ENCODE peak calls at places on chromosomes 3 and 15, in six cellular contexts. Y is suprapubic skin, T is A549, A is kidney, W is psoas muscle, U is heart left ventricle. C is an unnamed sample.

GRCh38 chr3:11845661-11846060 is 1.0 kb downstream of the TAMM41 start:
- DNase-seq in W (no peak), U (no peak), T (peak; percentile 41), A (no peak), Y (no peak), C (no peak)

GRCh38 chr3:88188436-88188835 is 38.7 kb downstream of the C3orf38 start:
- DNase-seq in Y (no peak), U (no peak), A (no peak), W (no peak), T (peak; percentile 7), C (no peak)

GRCh38 chr3:11635671-11636371 is 7.9 kb downstream of the VGLL4 start:
- DNase-seq in U (no peak), Y (no peak), T (no peak), W (no peak), A (no peak), C (no peak)

GRCh38 chr3:112492124-112492523 is 7.1 kb downstream of the BTLA start:
- DNase-seq in Y (no peak), W (no peak), U (no peak), A (no peak), T (no peak), C (no peak)

GRCh38 chr3:147616998-147617619 is 207.9 kb downstream of the ZIC1 start:
- DNase-seq in U (no peak), A (no peak), W (no peak), Y (no peak), T (no peak), C (no peak)

GRCh38 chr3:127688416-127689265 is 15.9 kb downstream of the ABTB1 start:
- DNase-seq in A (peak; percentile 52), W (peak; percentile 60), Y (peak; percentile 49), T (no peak), U (peak; percentile 71), C (peak; percentile 55)

GRCh38 chr3:159245871-159246270 is 444.0 kb downstream of the MFSD1 start:
- DNase-seq in Y (no peak), A (no peak), W (no peak), U (no peak), T (no peak), C (no peak)

GRCh38 chr3:9884555-9885165 is 4.6 kb upstream of the CIDEC start:
- DNase-seq in W (no peak), U (no peak), Y (no peak), A (no peak), T (peak; percentile 96), C (peak; percentile 14)

GRCh38 chr15:66739287-66739686 is 37.3 kb downstream of the SMAD6 start:
- DNase-seq in A (peak; percentile 29), U (no peak), Y (no peak), T (no peak), W (no peak), C (no peak)

GRCh38 chr15:67199881-67200763 is 54.3 kb downstream of the AAGAB start:
- DNase-seq in T (no peak), U (no peak), W (no peak), A (no peak), Y (no peak), C (no peak)

GRCh38 chr3:11720220-11721113 is 76.8 kb upstream of the VGLL4 start:
- DNase-seq in U (peak; percentile 82), Y (peak; percentile 91), T (peak; percentile 71), A (peak; percentile 92), W (peak; percentile 67), C (peak; percentile 88)

GRCh38 chr15:29276366-29276765 is 6.7 kb upstream of the NSMCE3 start:
- DNase-seq in U (no peak), T (no peak), A (no peak), Y (no peak), W (no peak), C (no peak)

GRCh38 chr3:55720614-55721013 is 233.5 kb upstream of the WNT5A start:
- DNase-seq in Y (no peak), W (no peak), A (no peak), U (no peak), T (peak; percentile 1), C (no peak)

GRCh38 chr15:70584838-70585706 is 178.3 kb downstream of the UACA start:
- DNase-seq in W (peak; percentile 18), A (no peak), U (no peak), Y (peak; percentile 34), T (peak; percentile 77), C (peak; percentile 75)

GRCh38 chr15:69484837-69485236 is 32.2 kb downstream of the RPLP1 start:
- DNase-seq in T (no peak), A (peak; percentile 41), W (no peak), U (no peak), Y (no peak), C (no peak)

GRCh38 chr3:168071535-168071934 is 24.2 kb downstream of the GOLIM4 start:
- DNase-seq in A (no peak), W (no peak), Y (no peak), U (no peak), T (peak; percentile 5), C (no peak)

GRCh38 chr3:99315896-99316295 is 322.5 kb upstream of the COL8A1 start:
- DNase-seq in W (no peak), A (no peak), Y (no peak), T (no peak), U (no peak), C (no peak)

GRCh38 chr3:175266993-175267960 is 408.1 kb downstream of the NAALADL2 start:
- DNase-seq in Y (no peak), A (no peak), U (no peak), W (no peak), T (no peak), C (no peak)

GRCh38 chr3:170869240-170869592 is 779 bp downstream of the RPL22L1 start:
- DNase-seq in W (no peak), A (no peak), U (no peak), Y (no peak), T (no peak), C (no peak)

GRCh38 chr15:36004891-36005508 is 459.0 kb upstream of the DPH6 start:
- DNase-seq in Y (no peak), W (no peak), A (no peak), T (no peak), U (no peak), C (no peak)

GRCh38 chr15:63291507-63291906 is 14.1 kb downstream of the APH1B start:
- DNase-seq in Y (no peak), A (no peak), T (no peak), W (no peak), U (no peak), C (no peak)

GRCh38 chr3:101279162-101279561 is 41.2 kb downstream of the IMPG2 start:
- DNase-seq in A (no peak), U (no peak), Y (no peak), W (no peak), T (no peak), C (no peak)

GRCh38 chr3:67610458-67610857 is 44.0 kb downstream of the SUCLG2 start:
- DNase-seq in T (peak; percentile 13), W (no peak), U (no peak), Y (no peak), A (no peak), C (no peak)

DNA sequence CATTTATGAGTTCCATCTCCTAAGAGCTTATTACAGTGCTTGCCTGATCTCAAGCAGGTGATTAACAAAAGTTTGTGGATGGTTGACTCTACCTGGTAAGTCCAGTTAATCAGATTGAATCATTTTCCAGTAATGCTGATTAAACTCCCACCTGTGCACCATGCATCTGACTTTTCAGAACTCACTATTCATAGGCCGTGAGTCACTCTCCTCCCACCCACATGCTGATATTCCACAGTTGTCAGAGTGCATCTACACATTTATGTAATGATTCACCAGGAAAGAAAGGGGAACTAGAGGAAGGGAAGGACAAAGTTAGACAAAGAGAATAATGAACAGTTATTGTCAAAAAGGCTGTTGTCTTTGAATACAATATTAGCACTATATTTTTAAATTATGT is 106.2 kb upstream of the UBE3A start:
- DNase-seq in Y (no peak), U (no peak), A (no peak), W (no peak), T (no peak), C (no peak)
- H3K27ac ChIP-seq in Y (no peak overlapping the region), U (no peak overlapping the region), A (no peak overlapping the region), W (no peak overlapping the region), T (no peak overlapping the region), C (no peak overlapping the region)

GRCh38 chr15:99729920-99730319 is 3.3 kb downstream of the LYSMD4 start:
- DNase-seq in W (no peak), A (no peak), T (no peak), Y (no peak), U (no peak), C (no peak)
- H3K4me1 ChIP-seq in W (peaks cover 37% of the 10 kb centered on the region), A (peaks cover 2% of the 10 kb centered on the region), T (peaks cover 10% of the 10 kb centered on the region), Y (peaks cover 31% of the 10 kb centered on the region), U (peaks cover 7% of the 10 kb centered on the region), C (peaks cover 6% of the 10 kb centered on the region)

GRCh38 chr15:43517354-43518072 is at the start of gene MAP1A:
- DNase-seq in A (peak; percentile 85), W (peak; percentile 60), Y (no peak), U (peak; percentile 75), T (no peak), C (no peak)

GRCh38 chr15:43516801-43517353 is 531 bp upstream of the MAP1A start:
- DNase-seq in Y (no peak), T (no peak), W (no peak), A (no peak), U (no peak), C (no peak)

GRCh38 chr15:43515731-43516130 is 1.7 kb upstream of the MAP1A start:
- DNase-seq in A (no peak), T (no peak), Y (no peak), U (no peak), W (no peak), C (no peak)

GRCh38 chr15:43514241-43515057 is 3.0 kb upstream of the MAP1A start:
- DNase-seq in U (peak; percentile 73), T (no peak), A (no peak), W (peak; percentile 73), Y (no peak), C (no peak)

DNA sequence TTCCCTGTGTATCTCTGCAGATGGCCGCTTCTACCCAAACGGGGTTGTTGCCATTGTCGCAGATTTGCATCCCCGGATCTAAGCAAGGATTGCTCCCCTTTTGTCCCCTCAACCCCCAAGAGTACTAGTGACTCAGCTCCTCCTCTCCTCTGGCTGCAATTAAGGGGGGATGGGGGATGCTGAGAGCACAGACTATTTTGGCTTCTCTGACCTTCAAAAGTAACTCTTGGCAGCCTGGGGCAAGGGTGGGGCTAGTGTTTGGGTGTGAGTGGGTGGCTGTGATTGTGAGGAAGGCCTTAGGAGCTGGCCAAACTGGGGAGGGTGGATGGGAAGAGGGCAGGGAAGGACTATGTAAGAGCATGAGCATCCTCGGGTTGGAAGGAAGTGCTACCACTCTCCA is 1.2 kb upstream of the MAP1A start:
- DNase-seq in T (no peak), A (no peak), Y (no peak), W (peak; percentile 73), U (no peak), C (no peak)
- H3K4me3 ChIP-seq in T (no peak overlapping the region), A (no peak overlapping the region), Y (peak overlapping the region; percentile 45), W (no peak overlapping the region), U (peak overlapping the region; percentile 68), C (no peak overlapping the region)

GRCh38 chr15:58877999-58878825 is 55.3 kb downstream of the SLTM start:
- DNase-seq in T (no peak), A (no peak), W (no peak), U (no peak), Y (no peak), C (no peak)

GRCh38 chr15:58875343-58875742 is 58.1 kb downstream of the SLTM start:
- DNase-seq in W (no peak), U (no peak), T (no peak), A (no peak), Y (no peak), C (no peak)

GRCh38 chr15:58870451-58870850 is 63.0 kb downstream of the SLTM start:
- DNase-seq in W (no peak), A (no peak), Y (no peak), T (no peak), U (no peak), C (no peak)

GRCh38 chr15:58876306-58876705 is 57.2 kb downstream of the SLTM start:
- DNase-seq in U (no peak), Y (no peak), T (no peak), A (no peak), W (no peak), C (no peak)

GRCh38 chr15:58873267-58873666 is 60.2 kb downstream of the SLTM start:
- DNase-seq in W (no peak), Y (no peak), T (no peak), A (no peak), U (no peak), C (no peak)
- H3K27ac ChIP-seq in W (no peak overlapping the region), Y (no peak overlapping the region), T (no peak overlapping the region), A (no peak overlapping the region), U (no peak overlapping the region), C (no peak overlapping the region)

C was measured in spleen.